ENCODE peak calls at places on chromosomes 2 and 18, in seven cellular contexts. O is iPS-NIHi11; G is activated CD8-positive, alpha-beta T cell treated with anti-CD3 and anti-CD28 coated beads for 36 hours; D is tibial nerve; T is stimulated activated CD8-positive, alpha-beta memory T cell treated with anti-CD3 and anti-CD28 coated beads, Interleukin-2, amount 100 ng/mL, for 1 hour; Y is fibroblast of gingiva; R is T follicular helper cell. K is an unnamed sample.
A peak's percentile ranks its signal among the peaks of the same experiment; 100 is the strongest.

GRCh38 chr2:8171608-8172007 is 510.2 kb upstream of the ID2 start:
- DNase-seq in G (no peak), O (no peak), R (no peak), D (no peak), T (no peak), Y (no peak), K (no peak)

GRCh38 chr18:80244167-80244566 is 3.1 kb downstream of the PARD6G start:
- DNase-seq in T (no peak), G (no peak), D (no peak), R (no peak), O (no peak), Y (no peak), K (no peak)

GRCh38 chr2:88016948-88017779 is 817 bp upstream of the RNU2-63P start:
- DNase-seq in D (no peak), O (peak; percentile 83), T (no peak), G (peak; percentile 70), Y (no peak), R (no peak), K (no peak)

GRCh38 chr2:206164261-206164862 is 4.7 kb downstream of the EEF1B2 start:
- DNase-seq in G (peak; percentile 25), T (no peak), R (peak; percentile 30), D (peak; percentile 75), O (peak; percentile 24), Y (peak; percentile 8), K (peak; percentile 35)

GRCh38 chr2:43331428-43331827 is 105.0 kb upstream of the ZFP36L2 start:
- DNase-seq in D (no peak), O (no peak), R (no peak), Y (no peak), G (no peak), T (no peak), K (no peak)

GRCh38 chr18:49174478-49174877 is 223.7 kb upstream of the SMAD7 start:
- DNase-seq in D (no peak), O (no peak), G (no peak), T (no peak), R (no peak), Y (peak; percentile 76), K (peak; percentile 9)

GRCh38 chr2:187407407-187408084 is 40.5 kb downstream of the CALCRL start:
- DNase-seq in D (no peak), R (no peak), O (no peak), G (no peak), T (no peak), Y (no peak), K (no peak)

GRCh38 chr2:223032187-223033142 is 19.5 kb upstream of the KCNE4 start:
- DNase-seq in T (no peak), D (no peak), R (no peak), Y (no peak), O (no peak), G (no peak), K (no peak)

GRCh38 chr2:137942785-137943034 is 21.6 kb upstream of the HNMT start:
- DNase-seq in R (no peak), T (no peak), D (no peak), Y (no peak), G (no peak), O (no peak), K (no peak)

GRCh38 chr2:64987001-64987962 is 1.9 kb upstream of the SLC1A4 start:
- DNase-seq in Y (no peak), D (no peak), R (no peak), G (no peak), O (no peak), T (no peak), K (no peak)

GRCh38 chr2:236402016-236402784 is 138.0 kb upstream of the ASB18 start:
- DNase-seq in T (no peak), Y (no peak), D (no peak), O (no peak), R (no peak), G (no peak), K (no peak)

GRCh38 chr2:227824711-227825110 is 11.1 kb downstream of the CCL20 start:
- DNase-seq in O (no peak), R (no peak), D (no peak), Y (peak; percentile 78), T (no peak), G (no peak), K (no peak)